ENCODE peak calls at places on chromosomes 2 and 18, in eight cellular contexts. S is adrenal gland; E is left lung; G is stimulated activated CD4-positive, alpha-beta T cell treated with anti-CD3 and anti-CD28 coated beads, Interleukin-12 subunit alpha, Interleukin-12 subunit beta, amount 100 ng/mL, for 4 hours; V is EL; K is stimulated activated naive CD4-positive, alpha-beta T cell; N is heart right ventricle; U is AG08395. I is an unnamed sample.

GRCh38 chr2:139175510-139175909 is 395.3 kb upstream of the NXPH2 start:
- DNase-seq in N (no peak), S (no peak), E (no peak), V (no peak), G (no peak), K (no peak), U (no peak), I (no peak)

GRCh38 chr2:67871696-67872320 is 191.0 kb downstream of the C1D start:
- DNase-seq in K (no peak), V (peak), E (no peak), S (no peak), N (no peak), U (peak), G (no peak), I (no peak)

GRCh38 chr18:48946329-48946835 is 4.4 kb downstream of the SMAD7 start:
- DNase-seq in S (no peak), E (no peak), V (peak), G (no peak), K (no peak), N (no peak), U (peak), I (no peak)

GRCh38 chr2:63053889-63054725 is 3.5 kb downstream of the OTX1 start:
- DNase-seq in K (no peak), S (no peak), G (no peak), E (no peak), N (no peak), U (no peak), V (peak), I (peak)

GRCh38 chr18:43866696-43867095 is 589.4 kb upstream of the SYT4 start:
- DNase-seq in N (no peak), U (no peak), K (no peak), V (no peak), S (no peak), G (no peak), E (no peak), I (no peak)

GRCh38 chr2:12027136-12027535 is 280.7 kb downstream of the LPIN1 start:
- DNase-seq in K (no peak), E (no peak), U (no peak), V (no peak), N (no peak), G (no peak), S (no peak), I (no peak)

GRCh38 chr2:221104391-221104811 is 467.7 kb downstream of the EPHA4 start:
- DNase-seq in N (peak), K (no peak), V (no peak), U (peak), G (no peak), S (peak), E (peak), I (peak)

GRCh38 chr2:189624648-189625355 is 36.5 kb upstream of the ASNSD1 start:
- DNase-seq in K (no peak), G (no peak), U (no peak), N (no peak), E (no peak), V (no peak), S (no peak), I (no peak)

GRCh38 chr2:120899799-120900198 is 164.1 kb downstream of the GLI2 start:
- DNase-seq in S (no peak), G (no peak), K (no peak), E (no peak), U (no peak), V (no peak), N (no peak), I (peak)

GRCh38 chr2:144679942-144680341 is 160.0 kb upstream of the ZEB2 start:
- DNase-seq in E (no peak), S (no peak), K (no peak), U (no peak), G (no peak), V (no peak), N (no peak), I (no peak)

GRCh38 chr2:156333274-156333950 is 891 bp upstream of the NR4A2 start:
- DNase-seq in N (no peak), K (no peak), V (no peak), S (no peak), E (no peak), G (no peak), U (no peak), I (peak)

GRCh38 chr18:63142502-63143045 is 177.0 kb downstream of the BCL2 start:
- DNase-seq in G (no peak), U (no peak), K (no peak), E (no peak), S (no peak), N (no peak), V (no peak), I (no peak)

GRCh38 chr2:203909192-203909945 is 27.2 kb upstream of the ICOS start:
- DNase-seq in N (no peak), V (peak), S (peak), G (no peak), U (peak), K (no peak), E (no peak), I (no peak)

GRCh38 chr2:3195865-3196504 is 181.6 kb downstream of the EIPR1 start:
- DNase-seq in G (no peak), K (no peak), U (no peak), V (no peak), N (no peak), E (no peak), S (no peak), I (no peak)

GRCh38 chr2:7815726-7816125 is 866.1 kb upstream of the ID2 start:
- DNase-seq in V (no peak), K (no peak), G (no peak), E (no peak), S (peak), U (no peak), N (no peak), I (no peak)

GRCh38 chr2:44938287-44939073 is 3.0 kb upstream of the SIX3 start:
- DNase-seq in U (no peak), S (no peak), K (no peak), V (no peak), G (no peak), E (no peak), N (no peak), I (peak)

GRCh38 chr2:227697013-227697412 is 20.8 kb downstream of the SLC19A3 start:
- DNase-seq in K (no peak), G (no peak), S (no peak), U (no peak), E (no peak), V (peak), N (no peak), I (no peak)

GRCh38 chr2:85681354-85681728 is 12.8 kb upstream of the GNLY start:
- DNase-seq in E (no peak), K (no peak), G (no peak), V (no peak), N (no peak), S (no peak), U (no peak), I (no peak)

GRCh38 chr2:173545364-173545734 is 190.7 kb downstream of the CDCA7 start:
- DNase-seq in S (peak), N (no peak), G (no peak), V (peak), U (peak), E (no peak), K (no peak), I (no peak)

GRCh38 chr2:20291106-20291564 is 59.5 kb downstream of the PUM2 start:
- DNase-seq in N (no peak), S (peak), E (no peak), U (peak), G (no peak), V (peak), K (no peak), I (no peak)

GRCh38 chr2:159807183-159808037 is 9.4 kb upstream of the CD302 start:
- DNase-seq in V (peak), K (no peak), N (no peak), U (peak), S (peak), G (no peak), E (no peak), I (no peak)

GRCh38 chr2:200007291-200007690 is 51.9 kb downstream of the MAIP1 start:
- DNase-seq in N (no peak), G (no peak), U (no peak), E (no peak), K (no peak), S (no peak), V (no peak), I (no peak)

GRCh38 chr18:392926-393325 is 107.6 kb downstream of the COLEC12 start:
- DNase-seq in V (no peak), U (no peak), K (no peak), G (no peak), E (no peak), S (no peak), N (no peak), I (no peak)

GRCh38 chr2:172399765-172400164 is 27.6 kb upstream of the ITGA6 start:
- DNase-seq in E (no peak), G (no peak), V (no peak), S (no peak), U (no peak), N (no peak), K (no peak), I (no peak)

GRCh38 chr2:220394433-220394832 is 767.0 kb downstream of the SLC4A3 start:
- DNase-seq in S (peak), E (no peak), U (no peak), N (peak), V (peak), K (no peak), G (no peak), I (no peak)

GRCh38 chr18:36217348-36217747 is 30.1 kb downstream of the MOCOS start:
- DNase-seq in V (no peak), E (no peak), K (no peak), S (no peak), G (no peak), N (no peak), U (no peak), I (no peak)

GRCh38 chr2:160720098-160720497 is 226.5 kb upstream of the RBMS1 start:
- DNase-seq in V (no peak), N (no peak), K (no peak), S (no peak), G (no peak), U (no peak), E (no peak), I (no peak)

GRCh38 chr2:28635251-28635650 is 116.4 kb upstream of the PPP1CB start:
- DNase-seq in E (no peak), U (no peak), V (no peak), N (no peak), G (no peak), K (no peak), S (no peak), I (no peak)

GRCh38 chr18:49972535-49972934 is 159.2 kb upstream of the ACAA2 start:
- DNase-seq in K (no peak), U (no peak), V (no peak), S (no peak), E (no peak), N (no peak), G (no peak), I (no peak)

GRCh38 chr18:45167109-45167551 is 448.1 kb upstream of the SLC14A2 start:
- DNase-seq in V (peak), K (no peak), N (no peak), S (no peak), U (peak), E (no peak), G (no peak), I (no peak)

GRCh38 chr2:217853301-217853881 is 149.4 kb downstream of the TNS1 start:
- DNase-seq in S (no peak), N (no peak), K (no peak), G (no peak), E (no peak), V (peak), U (peak), I (peak)

GRCh38 chr2:3807853-3808252 is 104.5 kb downstream of the DCDC2C start:
- DNase-seq in S (no peak), E (no peak), N (no peak), G (no peak), U (no peak), K (no peak), V (no peak), I (no peak)

GRCh38 chr2:6992821-6993228 is 75.6 kb downstream of the RNF144A start:
- DNase-seq in G (no peak), E (no peak), K (no peak), V (no peak), U (no peak), S (no peak), N (no peak), I (no peak)

GRCh38 chr2:207796585-207797350 is 27.1 kb upstream of the FZD5 start:
- DNase-seq in S (no peak), U (no peak), G (no peak), K (no peak), E (peak), V (peak), N (no peak), I (no peak)

GRCh38 chr18:62718268-62718800 is 3.0 kb downstream of the PHLPP1 start:
- DNase-seq in K (no peak), V (no peak), S (no peak), U (no peak), G (no peak), E (no peak), N (no peak), I (no peak)

GRCh38 chr2:191150451-191151314 is at the start of gene STAT4:
- DNase-seq in U (no peak), S (peak), G (peak), V (peak), E (peak), K (peak), N (peak), I (peak)

GRCh38 chr2:119402645-119403560 is 28.8 kb upstream of the TMEM37 start:
- DNase-seq in K (no peak), U (no peak), N (no peak), V (no peak), G (no peak), E (peak), S (peak), I (no peak)

I was measured in Right ventricle myocardium inferior.